ENCODE peak calls at places on chromosomes 12 and 14, in ten cellular contexts. D, Y, C, J, I, T, X, W, B and H are unnamed samples.

GRCh38 chr14:92026548-92027190 is 13.2 kb downstream of the TRIP11 start:
- DNase-seq in X (no peak), W (no peak), D (no peak), J (no peak), Y (no peak), I (no peak), B (no peak), C (peak), T (no peak), H (peak)

GRCh38 chr14:71720978-71721624 is 211.1 kb upstream of the RGS6 start:
- DNase-seq in B (peak), J (peak), W (peak), X (peak), D (peak), Y (peak), I (no peak), T (no peak), C (peak), H (peak)

GRCh38 chr14:67569651-67570290 is 30.3 kb downstream of the PIGH start:
- DNase-seq in I (peak), Y (no peak), C (no peak), T (no peak), W (no peak), B (no peak), J (no peak), D (no peak), X (no peak), H (no peak)

GRCh38 chr14:75995372-75996041 is 9.9 kb downstream of the IFT43 start:
- DNase-seq in T (no peak), X (no peak), Y (no peak), D (peak), W (no peak), I (no peak), J (no peak), C (no peak), B (peak), H (no peak)

GRCh38 chr12:22275847-22276246 is 58.7 kb downstream of the ST8SIA1 start:
- DNase-seq in B (peak), W (no peak), Y (peak), X (no peak), D (peak), T (peak), C (no peak), J (no peak), I (no peak), H (peak)

GRCh38 chr12:45745861-45746277 is 16.4 kb downstream of the ARID2 start:
- DNase-seq in I (no peak), X (no peak), Y (peak), J (no peak), T (no peak), B (peak), W (no peak), D (peak), C (no peak), H (no peak)

GRCh38 chr12:73935817-73936216 is 601.8 kb upstream of the ATXN7L3B start:
- DNase-seq in I (no peak), J (no peak), T (no peak), W (peak), Y (peak), X (peak), D (peak), C (no peak), B (no peak), H (peak)

GRCh38 chr12:123005081-123005626 is 24.7 kb downstream of the ARL6IP4 start:
- DNase-seq in T (no peak), D (no peak), X (no peak), C (no peak), W (no peak), B (no peak), I (no peak), Y (no peak), J (no peak), H (no peak)

GRCh38 chr14:22039938-22040780 is 366.5 kb upstream of the OR4E1 start:
- DNase-seq in J (no peak), B (peak), C (peak), T (no peak), W (no peak), Y (no peak), X (no peak), D (no peak), I (no peak), H (no peak)

GRCh38 chr14:74888164-74889158 is 6.7 kb downstream of the DLST start:
- DNase-seq in I (no peak), D (no peak), X (no peak), C (no peak), J (no peak), T (no peak), B (peak), W (no peak), Y (peak), H (peak)

GRCh38 chr12:18895946-18896345 is 158.0 kb downstream of the CAPZA3 start:
- DNase-seq in Y (no peak), J (no peak), C (no peak), W (no peak), B (peak), I (no peak), X (no peak), D (no peak), T (no peak), H (no peak)

GRCh38 chr14:104970231-104971068 is 7.7 kb downstream of the AHNAK2 start:
- DNase-seq in W (peak), I (no peak), T (peak), D (peak), X (no peak), Y (peak), C (no peak), B (peak), J (no peak), H (peak)

GRCh38 chr14:102255401-102256190 is 49.4 kb downstream of the MOK start:
- DNase-seq in W (no peak), J (no peak), T (peak), D (peak), B (peak), I (no peak), X (no peak), C (no peak), Y (peak), H (peak)

GRCh38 chr12:105740970-105741725 is 397.6 kb downstream of the NUAK1 start:
- DNase-seq in X (no peak), J (no peak), T (no peak), B (no peak), Y (peak), D (no peak), I (no peak), C (no peak), W (peak), H (peak)

GRCh38 chr12:12540261-12541013 is 22.2 kb downstream of the DUSP16 start:
- DNase-seq in Y (no peak), J (no peak), D (no peak), B (no peak), I (no peak), C (no peak), X (no peak), W (no peak), T (no peak), H (no peak)

GRCh38 chr14:96741151-96741977 is 55.8 kb upstream of the VRK1 start:
- DNase-seq in T (peak), I (peak), B (peak), J (peak), C (peak), D (peak), X (no peak), W (peak), Y (peak), H (peak)

GRCh38 chr14:94051115-94051514 is 25.0 kb downstream of the OTUB2 start:
- DNase-seq in J (no peak), Y (peak), D (peak), I (no peak), C (no peak), W (peak), X (no peak), T (no peak), B (peak), H (peak)

GRCh38 chr12:70334742-70335141 is 31.3 kb upstream of the KCNMB4 start:
- DNase-seq in C (no peak), T (no peak), B (no peak), D (no peak), I (no peak), W (no peak), Y (no peak), J (no peak), X (no peak), H (no peak)

GRCh38 chr12:122276242-122276641 is 9.9 kb upstream of the VPS33A start:
- DNase-seq in B (no peak), D (no peak), T (no peak), Y (no peak), J (no peak), X (no peak), I (no peak), C (no peak), W (no peak), H (no peak)

GRCh38 chr14:43677581-43677980 is 829.5 kb downstream of the FSCB start:
- DNase-seq in C (no peak), J (no peak), X (no peak), D (no peak), I (no peak), Y (no peak), W (no peak), B (no peak), T (no peak), H (no peak)

GRCh38 chr12:112297188-112297587 is 85.0 kb downstream of the HECTD4 start:
- DNase-seq in W (no peak), B (no peak), D (no peak), C (no peak), J (no peak), T (no peak), Y (no peak), I (no peak), X (no peak), H (no peak)

GRCh38 chr12:388547-389137 is 478 bp downstream of the KDM5A start:
- DNase-seq in W (peak), X (no peak), T (no peak), Y (peak), I (peak), D (no peak), B (peak), C (peak), J (peak), H (peak)

GRCh38 chr12:4307593-4308333 is 13.2 kb upstream of the TIGAR start:
- DNase-seq in C (no peak), T (peak), W (peak), J (no peak), I (no peak), Y (peak), D (peak), B (peak), X (peak), H (peak)

GRCh38 chr14:30357791-30358190 is 201.2 kb upstream of the G2E3 start:
- DNase-seq in C (no peak), B (no peak), J (no peak), D (no peak), X (no peak), T (no peak), I (no peak), Y (no peak), W (no peak), H (no peak)

GRCh38 chr14:75363570-75364227 is 64.1 kb upstream of the JDP2 start:
- DNase-seq in T (no peak), B (no peak), Y (no peak), C (no peak), I (no peak), X (no peak), J (no peak), D (no peak), W (no peak), H (no peak)

GRCh38 chr14:93538411-93538810 is 107.7 kb downstream of the UNC79 start:
- DNase-seq in Y (no peak), I (no peak), J (no peak), W (no peak), D (no peak), T (no peak), B (peak), X (no peak), C (no peak), H (no peak)

GRCh38 chr12:69987453-69988102 is 162.6 kb downstream of the MYRFL start:
- DNase-seq in B (peak), I (no peak), Y (peak), J (no peak), X (no peak), D (peak), W (no peak), C (no peak), T (peak), H (peak)

GRCh38 chr12:59055204-59055839 is 135.0 kb upstream of the LRIG3 start:
- DNase-seq in Y (peak), D (peak), X (peak), T (no peak), C (no peak), B (peak), I (no peak), W (no peak), J (no peak), H (peak)